ENCODE peak calls at places on chromosome 11, in nine cellular contexts. One of them, this sample, is unnamed.

GRCh38 chr11:16923987-16924386 is 90.2 kb downstream of the PLEKHA7 start:
- DNase-seq in kidney tubule cell: no peak
- DNase-seq in stimulated activated CD4-positive, alpha-beta T cell treated with anti-CD3 and anti-CD28 coated beads, Interleukin-4, amount 100 ng/mL, for 1 hour: no peak
- DNase-seq in substantia nigra: no peak
- DNase-seq in CD4-positive, alpha-beta T cell: no peak
- DNase-seq in heart right ventricle: no peak
- DNase-seq in NCI-H1417: no peak
- DNase-seq in KBM-7: no peak
- DNase-seq in NCI-H2227 treated with DMSO at 0.1 percent for 48 hours: no peak
- DNase-seq in this sample: peak

GRCh38 chr11:122634507-122634906 is 21.0 kb upstream of the UBASH3B start:
- DNase-seq in kidney tubule cell: peak
- DNase-seq in stimulated activated CD4-positive, alpha-beta T cell treated with anti-CD3 and anti-CD28 coated beads, Interleukin-4, amount 100 ng/mL, for 1 hour: no peak
- DNase-seq in substantia nigra: no peak
- DNase-seq in CD4-positive, alpha-beta T cell: no peak
- DNase-seq in heart right ventricle: no peak
- DNase-seq in NCI-H1417: no peak
- DNase-seq in KBM-7: peak
- DNase-seq in NCI-H2227 treated with DMSO at 0.1 percent for 48 hours: no peak
- DNase-seq in this sample: no peak

GRCh38 chr11:70557742-70558485 is 159.6 kb downstream of the CTTN start:
- DNase-seq in kidney tubule cell: no peak
- DNase-seq in stimulated activated CD4-positive, alpha-beta T cell treated with anti-CD3 and anti-CD28 coated beads, Interleukin-4, amount 100 ng/mL, for 1 hour: no peak
- DNase-seq in substantia nigra: no peak
- DNase-seq in CD4-positive, alpha-beta T cell: no peak
- DNase-seq in heart right ventricle: no peak
- DNase-seq in NCI-H1417: no peak
- DNase-seq in KBM-7: no peak
- DNase-seq in NCI-H2227 treated with DMSO at 0.1 percent for 48 hours: no peak
- DNase-seq in this sample: no peak

GRCh38 chr11:33735426-33736147 is 636 bp downstream of the CD59 start:
- DNase-seq in kidney tubule cell: peak
- DNase-seq in stimulated activated CD4-positive, alpha-beta T cell treated with anti-CD3 and anti-CD28 coated beads, Interleukin-4, amount 100 ng/mL, for 1 hour: peak
- DNase-seq in substantia nigra: no peak
- DNase-seq in CD4-positive, alpha-beta T cell: no peak
- DNase-seq in heart right ventricle: no peak
- DNase-seq in NCI-H1417: peak
- DNase-seq in KBM-7: peak
- DNase-seq in NCI-H2227 treated with DMSO at 0.1 percent for 48 hours: peak
- DNase-seq in this sample: peak

GRCh38 chr11:110059706-110060430 is 33.3 kb upstream of the ZC3H12C start:
- DNase-seq in kidney tubule cell: peak
- DNase-seq in stimulated activated CD4-positive, alpha-beta T cell treated with anti-CD3 and anti-CD28 coated beads, Interleukin-4, amount 100 ng/mL, for 1 hour: no peak
- DNase-seq in substantia nigra: no peak
- DNase-seq in CD4-positive, alpha-beta T cell: no peak
- DNase-seq in heart right ventricle: no peak
- DNase-seq in NCI-H1417: no peak
- DNase-seq in KBM-7: no peak
- DNase-seq in NCI-H2227 treated with DMSO at 0.1 percent for 48 hours: no peak
- DNase-seq in this sample: no peak

GRCh38 chr11:102010776-102011500 is 36.3 kb upstream of the CFAP300 start:
- DNase-seq in kidney tubule cell: peak
- DNase-seq in stimulated activated CD4-positive, alpha-beta T cell treated with anti-CD3 and anti-CD28 coated beads, Interleukin-4, amount 100 ng/mL, for 1 hour: no peak
- DNase-seq in substantia nigra: no peak
- DNase-seq in CD4-positive, alpha-beta T cell: no peak
- DNase-seq in heart right ventricle: peak
- DNase-seq in NCI-H1417: no peak
- DNase-seq in KBM-7: no peak
- DNase-seq in NCI-H2227 treated with DMSO at 0.1 percent for 48 hours: no peak
- DNase-seq in this sample: no peak

GRCh38 chr11:27385245-27385644 is 22.2 kb upstream of the CCDC34 start:
- DNase-seq in kidney tubule cell: peak
- DNase-seq in stimulated activated CD4-positive, alpha-beta T cell treated with anti-CD3 and anti-CD28 coated beads, Interleukin-4, amount 100 ng/mL, for 1 hour: no peak
- DNase-seq in substantia nigra: no peak
- DNase-seq in CD4-positive, alpha-beta T cell: no peak
- DNase-seq in heart right ventricle: no peak
- DNase-seq in NCI-H1417: no peak
- DNase-seq in KBM-7: no peak
- DNase-seq in NCI-H2227 treated with DMSO at 0.1 percent for 48 hours: no peak
- DNase-seq in this sample: no peak

GRCh38 chr11:75760710-75761493 is 7.7 kb upstream of the DGAT2 start:
- DNase-seq in kidney tubule cell: peak
- DNase-seq in stimulated activated CD4-positive, alpha-beta T cell treated with anti-CD3 and anti-CD28 coated beads, Interleukin-4, amount 100 ng/mL, for 1 hour: no peak
- DNase-seq in substantia nigra: no peak
- DNase-seq in CD4-positive, alpha-beta T cell: no peak
- DNase-seq in heart right ventricle: no peak
- DNase-seq in NCI-H1417: no peak
- DNase-seq in KBM-7: no peak
- DNase-seq in NCI-H2227 treated with DMSO at 0.1 percent for 48 hours: no peak
- DNase-seq in this sample: no peak

GRCh38 chr11:6307879-6308278 is 12.4 kb downstream of the CAVIN3 start:
- DNase-seq in kidney tubule cell: peak
- DNase-seq in stimulated activated CD4-positive, alpha-beta T cell treated with anti-CD3 and anti-CD28 coated beads, Interleukin-4, amount 100 ng/mL, for 1 hour: no peak
- DNase-seq in substantia nigra: no peak
- DNase-seq in CD4-positive, alpha-beta T cell: no peak
- DNase-seq in heart right ventricle: no peak
- DNase-seq in NCI-H1417: no peak
- DNase-seq in KBM-7: no peak
- DNase-seq in NCI-H2227 treated with DMSO at 0.1 percent for 48 hours: no peak
- DNase-seq in this sample: no peak

GRCh38 chr11:69000831-69001245 is 12.2 kb downstream of the MRGPRF start:
- DNase-seq in kidney tubule cell: peak
- DNase-seq in stimulated activated CD4-positive, alpha-beta T cell treated with anti-CD3 and anti-CD28 coated beads, Interleukin-4, amount 100 ng/mL, for 1 hour: no peak
- DNase-seq in substantia nigra: no peak
- DNase-seq in CD4-positive, alpha-beta T cell: no peak
- DNase-seq in heart right ventricle: no peak
- DNase-seq in NCI-H1417: no peak
- DNase-seq in KBM-7: peak
- DNase-seq in NCI-H2227 treated with DMSO at 0.1 percent for 48 hours: no peak
- DNase-seq in this sample: no peak

GRCh38 chr11:77188912-77189491 is 61.0 kb downstream of the MYO7A start:
- DNase-seq in kidney tubule cell: no peak
- DNase-seq in stimulated activated CD4-positive, alpha-beta T cell treated with anti-CD3 and anti-CD28 coated beads, Interleukin-4, amount 100 ng/mL, for 1 hour: no peak
- DNase-seq in substantia nigra: no peak
- DNase-seq in CD4-positive, alpha-beta T cell: no peak
- DNase-seq in heart right ventricle: no peak
- DNase-seq in NCI-H1417: peak
- DNase-seq in KBM-7: no peak
- DNase-seq in NCI-H2227 treated with DMSO at 0.1 percent for 48 hours: no peak
- DNase-seq in this sample: peak

GRCh38 chr11:69473520-69473894 is 8.0 kb upstream of the LINC01488 start:
- DNase-seq in kidney tubule cell: no peak
- DNase-seq in stimulated activated CD4-positive, alpha-beta T cell treated with anti-CD3 and anti-CD28 coated beads, Interleukin-4, amount 100 ng/mL, for 1 hour: no peak
- DNase-seq in substantia nigra: no peak
- DNase-seq in CD4-positive, alpha-beta T cell: no peak
- DNase-seq in heart right ventricle: no peak
- DNase-seq in NCI-H1417: no peak
- DNase-seq in KBM-7: no peak
- DNase-seq in NCI-H2227 treated with DMSO at 0.1 percent for 48 hours: no peak
- DNase-seq in this sample: no peak

GRCh38 chr11:128492461-128492860 is 94.9 kb downstream of the ETS1 start:
- DNase-seq in kidney tubule cell: peak
- DNase-seq in stimulated activated CD4-positive, alpha-beta T cell treated with anti-CD3 and anti-CD28 coated beads, Interleukin-4, amount 100 ng/mL, for 1 hour: no peak
- DNase-seq in substantia nigra: no peak
- DNase-seq in CD4-positive, alpha-beta T cell: no peak
- DNase-seq in heart right ventricle: no peak
- DNase-seq in NCI-H1417: peak
- DNase-seq in KBM-7: no peak
- DNase-seq in NCI-H2227 treated with DMSO at 0.1 percent for 48 hours: no peak
- DNase-seq in this sample: peak

GRCh38 chr11:131217313-131218297 is 152.8 kb upstream of the NTM start:
- DNase-seq in kidney tubule cell: peak
- DNase-seq in stimulated activated CD4-positive, alpha-beta T cell treated with anti-CD3 and anti-CD28 coated beads, Interleukin-4, amount 100 ng/mL, for 1 hour: no peak
- DNase-seq in substantia nigra: no peak
- DNase-seq in CD4-positive, alpha-beta T cell: no peak
- DNase-seq in heart right ventricle: no peak
- DNase-seq in NCI-H1417: no peak
- DNase-seq in KBM-7: no peak
- DNase-seq in NCI-H2227 treated with DMSO at 0.1 percent for 48 hours: no peak
- DNase-seq in this sample: no peak

GRCh38 chr11:57340228-57340627 is 2.1 kb downstream of the P2RX3 start:
- DNase-seq in kidney tubule cell: peak
- DNase-seq in stimulated activated CD4-positive, alpha-beta T cell treated with anti-CD3 and anti-CD28 coated beads, Interleukin-4, amount 100 ng/mL, for 1 hour: no peak
- DNase-seq in substantia nigra: no peak
- DNase-seq in CD4-positive, alpha-beta T cell: no peak
- DNase-seq in heart right ventricle: no peak
- DNase-seq in NCI-H1417: no peak
- DNase-seq in KBM-7: peak
- DNase-seq in NCI-H2227 treated with DMSO at 0.1 percent for 48 hours: peak
- DNase-seq in this sample: no peak

GRCh38 chr11:100469835-100470234 is 217.3 kb upstream of the ARHGAP42 start:
- DNase-seq in kidney tubule cell: no peak
- DNase-seq in stimulated activated CD4-positive, alpha-beta T cell treated with anti-CD3 and anti-CD28 coated beads, Interleukin-4, amount 100 ng/mL, for 1 hour: no peak
- DNase-seq in substantia nigra: no peak
- DNase-seq in CD4-positive, alpha-beta T cell: no peak
- DNase-seq in heart right ventricle: no peak
- DNase-seq in NCI-H1417: no peak
- DNase-seq in KBM-7: no peak
- DNase-seq in NCI-H2227 treated with DMSO at 0.1 percent for 48 hours: no peak
- DNase-seq in this sample: no peak

GRCh38 chr11:61701298-61701993 is 21.3 kb downstream of the DAGLA start:
- DNase-seq in kidney tubule cell: peak
- DNase-seq in stimulated activated CD4-positive, alpha-beta T cell treated with anti-CD3 and anti-CD28 coated beads, Interleukin-4, amount 100 ng/mL, for 1 hour: no peak
- DNase-seq in substantia nigra: no peak
- DNase-seq in CD4-positive, alpha-beta T cell: no peak
- DNase-seq in heart right ventricle: no peak
- DNase-seq in NCI-H1417: peak
- DNase-seq in KBM-7: peak
- DNase-seq in NCI-H2227 treated with DMSO at 0.1 percent for 48 hours: peak
- DNase-seq in this sample: peak

GRCh38 chr11:44427432-44427831 is 117.5 kb upstream of the ALX4 start:
- DNase-seq in kidney tubule cell: no peak
- DNase-seq in stimulated activated CD4-positive, alpha-beta T cell treated with anti-CD3 and anti-CD28 coated beads, Interleukin-4, amount 100 ng/mL, for 1 hour: no peak
- DNase-seq in substantia nigra: no peak
- DNase-seq in CD4-positive, alpha-beta T cell: no peak
- DNase-seq in heart right ventricle: no peak
- DNase-seq in NCI-H1417: no peak
- DNase-seq in KBM-7: peak
- DNase-seq in NCI-H2227 treated with DMSO at 0.1 percent for 48 hours: no peak
- DNase-seq in this sample: no peak

GRCh38 chr11:118703563-118704106 is 24.2 kb upstream of the TREH start:
- DNase-seq in kidney tubule cell: no peak
- DNase-seq in stimulated activated CD4-positive, alpha-beta T cell treated with anti-CD3 and anti-CD28 coated beads, Interleukin-4, amount 100 ng/mL, for 1 hour: no peak
- DNase-seq in substantia nigra: no peak
- DNase-seq in CD4-positive, alpha-beta T cell: no peak
- DNase-seq in heart right ventricle: peak
- DNase-seq in NCI-H1417: no peak
- DNase-seq in KBM-7: peak
- DNase-seq in NCI-H2227 treated with DMSO at 0.1 percent for 48 hours: no peak
- DNase-seq in this sample: no peak

GRCh38 chr11:104148074-104148473 is 15.9 kb downstream of the PDGFD start:
- DNase-seq in kidney tubule cell: no peak
- DNase-seq in stimulated activated CD4-positive, alpha-beta T cell treated with anti-CD3 and anti-CD28 coated beads, Interleukin-4, amount 100 ng/mL, for 1 hour: no peak
- DNase-seq in substantia nigra: no peak
- DNase-seq in CD4-positive, alpha-beta T cell: no peak
- DNase-seq in heart right ventricle: no peak
- DNase-seq in NCI-H1417: no peak
- DNase-seq in KBM-7: no peak
- DNase-seq in NCI-H2227 treated with DMSO at 0.1 percent for 48 hours: no peak
- DNase-seq in this sample: no peak

GRCh38 chr11:104934594-104934993 is 33.8 kb downstream of the CASP4 start:
- DNase-seq in kidney tubule cell: no peak
- DNase-seq in stimulated activated CD4-positive, alpha-beta T cell treated with anti-CD3 and anti-CD28 coated beads, Interleukin-4, amount 100 ng/mL, for 1 hour: no peak
- DNase-seq in substantia nigra: no peak
- DNase-seq in CD4-positive, alpha-beta T cell: no peak
- DNase-seq in heart right ventricle: no peak
- DNase-seq in NCI-H1417: no peak
- DNase-seq in KBM-7: peak
- DNase-seq in NCI-H2227 treated with DMSO at 0.1 percent for 48 hours: no peak
- DNase-seq in this sample: no peak

GRCh38 chr11:90134420-90135003 is at the start of gene NAALAD2:
- DNase-seq in kidney tubule cell: peak
- DNase-seq in stimulated activated CD4-positive, alpha-beta T cell treated with anti-CD3 and anti-CD28 coated beads, Interleukin-4, amount 100 ng/mL, for 1 hour: no peak
- DNase-seq in substantia nigra: peak
- DNase-seq in CD4-positive, alpha-beta T cell: no peak
- DNase-seq in heart right ventricle: peak
- DNase-seq in NCI-H1417: no peak
- DNase-seq in KBM-7: peak
- DNase-seq in NCI-H2227 treated with DMSO at 0.1 percent for 48 hours: peak
- DNase-seq in this sample: no peak

GRCh38 chr11:120663142-120663541 is 151.6 kb downstream of the GRIK4 start:
- DNase-seq in kidney tubule cell: no peak
- DNase-seq in stimulated activated CD4-positive, alpha-beta T cell treated with anti-CD3 and anti-CD28 coated beads, Interleukin-4, amount 100 ng/mL, for 1 hour: no peak
- DNase-seq in substantia nigra: no peak
- DNase-seq in CD4-positive, alpha-beta T cell: no peak
- DNase-seq in heart right ventricle: no peak
- DNase-seq in NCI-H1417: no peak
- DNase-seq in KBM-7: no peak
- DNase-seq in NCI-H2227 treated with DMSO at 0.1 percent for 48 hours: no peak
- DNase-seq in this sample: no peak

GRCh38 chr11:5224538-5225479 is 2.1 kb downstream of the HBB start:
- DNase-seq in kidney tubule cell: no peak
- DNase-seq in stimulated activated CD4-positive, alpha-beta T cell treated with anti-CD3 and anti-CD28 coated beads, Interleukin-4, amount 100 ng/mL, for 1 hour: no peak
- DNase-seq in substantia nigra: no peak
- DNase-seq in CD4-positive, alpha-beta T cell: no peak
- DNase-seq in heart right ventricle: no peak
- DNase-seq in NCI-H1417: no peak
- DNase-seq in KBM-7: no peak
- DNase-seq in NCI-H2227 treated with DMSO at 0.1 percent for 48 hours: no peak
- DNase-seq in this sample: no peak

GRCh38 chr11:91265946-91266345 is 958.7 kb upstream of the FAT3 start:
- DNase-seq in kidney tubule cell: no peak
- DNase-seq in stimulated activated CD4-positive, alpha-beta T cell treated with anti-CD3 and anti-CD28 coated beads, Interleukin-4, amount 100 ng/mL, for 1 hour: no peak
- DNase-seq in substantia nigra: no peak
- DNase-seq in CD4-positive, alpha-beta T cell: no peak
- DNase-seq in heart right ventricle: no peak
- DNase-seq in NCI-H1417: no peak
- DNase-seq in KBM-7: no peak
- DNase-seq in NCI-H2227 treated with DMSO at 0.1 percent for 48 hours: no peak
- DNase-seq in this sample: no peak

GRCh38 chr11:2526808-2527381 is 82.1 kb downstream of the KCNQ1 start:
- DNase-seq in kidney tubule cell: peak
- DNase-seq in stimulated activated CD4-positive, alpha-beta T cell treated with anti-CD3 and anti-CD28 coated beads, Interleukin-4, amount 100 ng/mL, for 1 hour: no peak
- DNase-seq in substantia nigra: no peak
- DNase-seq in CD4-positive, alpha-beta T cell: peak
- DNase-seq in heart right ventricle: peak
- DNase-seq in NCI-H1417: no peak
- DNase-seq in KBM-7: peak
- DNase-seq in NCI-H2227 treated with DMSO at 0.1 percent for 48 hours: no peak
- DNase-seq in this sample: no peak

GRCh38 chr11:105582497-105582896 is 27.4 kb upstream of the GRIA4 start:
- DNase-seq in kidney tubule cell: peak
- DNase-seq in stimulated activated CD4-positive, alpha-beta T cell treated with anti-CD3 and anti-CD28 coated beads, Interleukin-4, amount 100 ng/mL, for 1 hour: no peak
- DNase-seq in substantia nigra: no peak
- DNase-seq in CD4-positive, alpha-beta T cell: no peak
- DNase-seq in heart right ventricle: no peak
- DNase-seq in NCI-H1417: no peak
- DNase-seq in KBM-7: no peak
- DNase-seq in NCI-H2227 treated with DMSO at 0.1 percent for 48 hours: no peak
- DNase-seq in this sample: no peak

GRCh38 chr11:23991140-23991539 is 505.7 kb upstream of the LUZP2 start:
- DNase-seq in kidney tubule cell: no peak
- DNase-seq in stimulated activated CD4-positive, alpha-beta T cell treated with anti-CD3 and anti-CD28 coated beads, Interleukin-4, amount 100 ng/mL, for 1 hour: no peak
- DNase-seq in substantia nigra: no peak
- DNase-seq in CD4-positive, alpha-beta T cell: no peak
- DNase-seq in heart right ventricle: no peak
- DNase-seq in NCI-H1417: no peak
- DNase-seq in KBM-7: no peak
- DNase-seq in NCI-H2227 treated with DMSO at 0.1 percent for 48 hours: peak
- DNase-seq in this sample: no peak

GRCh38 chr11:128036556-128037093 is 550.7 kb downstream of the ETS1 start:
- DNase-seq in kidney tubule cell: peak
- DNase-seq in stimulated activated CD4-positive, alpha-beta T cell treated with anti-CD3 and anti-CD28 coated beads, Interleukin-4, amount 100 ng/mL, for 1 hour: no peak
- DNase-seq in substantia nigra: no peak
- DNase-seq in CD4-positive, alpha-beta T cell: no peak
- DNase-seq in heart right ventricle: no peak
- DNase-seq in NCI-H1417: no peak
- DNase-seq in KBM-7: no peak
- DNase-seq in NCI-H2227 treated with DMSO at 0.1 percent for 48 hours: no peak
- DNase-seq in this sample: no peak

GRCh38 chr11:808427-809286 is 1.1 kb upstream of the RPLP2 start:
- DNase-seq in kidney tubule cell: no peak
- DNase-seq in stimulated activated CD4-positive, alpha-beta T cell treated with anti-CD3 and anti-CD28 coated beads, Interleukin-4, amount 100 ng/mL, for 1 hour: no peak
- DNase-seq in substantia nigra: no peak
- DNase-seq in CD4-positive, alpha-beta T cell: no peak
- DNase-seq in heart right ventricle: no peak
- DNase-seq in NCI-H1417: no peak
- DNase-seq in KBM-7: no peak
- DNase-seq in NCI-H2227 treated with DMSO at 0.1 percent for 48 hours: peak
- DNase-seq in this sample: no peak

GRCh38 chr11:72655014-72655413 is 19.2 kb downstream of the PDE2A start:
- DNase-seq in kidney tubule cell: no peak
- DNase-seq in stimulated activated CD4-positive, alpha-beta T cell treated with anti-CD3 and anti-CD28 coated beads, Interleukin-4, amount 100 ng/mL, for 1 hour: no peak
- DNase-seq in substantia nigra: no peak
- DNase-seq in CD4-positive, alpha-beta T cell: no peak
- DNase-seq in heart right ventricle: no peak
- DNase-seq in NCI-H1417: no peak
- DNase-seq in KBM-7: no peak
- DNase-seq in NCI-H2227 treated with DMSO at 0.1 percent for 48 hours: no peak
- DNase-seq in this sample: no peak

This sample was measured in NCI-H146.